ENCODE peak calls at places on chromosome 7, in five cellular contexts. I is left colon, U is ELR, T is NCI-H2081 treated with DMSO at 0.1 percent for 48 hours, D is lower lobe of right lung. A is an unnamed sample.
A peak's percentile ranks its signal among the peaks of the same experiment; 100 is the strongest.

GRCh38 chr7:22123139-22123538 is 177.4 kb upstream of the CDCA7L start:
- DNase-seq in T (no peak), D (no peak), U (no peak), I (no peak), A (no peak)

GRCh38 chr7:104267701-104268368 is 60.0 kb upstream of the ORC5 start:
- DNase-seq in U (peak; percentile 45), D (no peak), T (no peak), I (no peak), A (no peak)

GRCh38 chr7:27946351-27946750 is 206.4 kb downstream of the TAX1BP1 start:
- DNase-seq in U (no peak), I (no peak), D (no peak), T (no peak), A (no peak)

GRCh38 chr7:37311282-37311868 is 137.3 kb downstream of the ELMO1 start:
- DNase-seq in D (peak; percentile 58), T (no peak), U (no peak), I (peak; percentile 21), A (no peak)

GRCh38 chr7:155857141-155857540 is 44.9 kb upstream of the SHH start:
- DNase-seq in T (no peak), I (no peak), D (no peak), U (no peak), A (no peak)

GRCh38 chr7:74025146-74025545 is 2.8 kb upstream of the ELN start:
- DNase-seq in T (no peak), D (no peak), U (no peak), I (no peak), A (no peak)

GRCh38 chr7:81161459-81162075 is 242.7 kb upstream of the SEMA3C start:
- DNase-seq in I (no peak), T (no peak), U (peak; percentile 88), D (no peak), A (no peak)

GRCh38 chr7:46786221-46786951 is 795.5 kb downstream of the TNS3 start:
- DNase-seq in I (no peak), U (peak; percentile 74), T (no peak), D (no peak), A (no peak)

GRCh38 chr7:13879994-13880686 is 109.3 kb downstream of the ETV1 start:
- DNase-seq in D (no peak), U (peak; percentile 91), I (no peak), T (no peak), A (no peak)

GRCh38 chr7:68155676-68156075 is 1159.0 kb downstream of the TYW1 start:
- DNase-seq in T (no peak), D (no peak), U (no peak), I (no peak), A (no peak)

GRCh38 chr7:72751978-72752377 is 76.0 kb downstream of the TYW1B start:
- DNase-seq in U (peak; percentile 13), I (no peak), D (no peak), T (no peak), A (no peak)

GRCh38 chr7:47658886-47659635 is 77.2 kb upstream of the TNS3 start:
- DNase-seq in D (no peak), U (no peak), T (no peak), I (no peak), A (no peak)

GRCh38 chr7:101816499-101817030 is 861 bp upstream of the CUX1 start:
- DNase-seq in D (peak; percentile 59), T (no peak), I (peak; percentile 65), U (peak; percentile 55), A (peak; percentile 7)

GRCh38 chr7:80359029-80359428 is 152.8 kb downstream of the GNAT3 start:
- DNase-seq in D (no peak), I (no peak), T (no peak), U (no peak), A (no peak)

GRCh38 chr7:22430457-22430856 is 69.5 kb downstream of the STEAP1B start:
- DNase-seq in D (no peak), I (no peak), T (no peak), U (peak; percentile 94), A (no peak)

GRCh38 chr7:111029574-111030357 is 61.2 kb upstream of the LRRN3 start:
- DNase-seq in I (no peak), D (no peak), T (no peak), U (peak; percentile 20), A (no peak)

GRCh38 chr7:66344166-66344565 is 139.0 kb downstream of the TPST1 start:
- DNase-seq in D (no peak), T (no peak), U (peak; percentile 25), I (no peak), A (no peak)

GRCh38 chr7:27661776-27662489 is 750 bp downstream of the HIBADH start:
- DNase-seq in D (peak; percentile 50), T (no peak), U (peak; percentile 48), I (peak; percentile 47), A (no peak)

GRCh38 chr7:137869260-137869659 is 22.5 kb upstream of the DGKI start:
- DNase-seq in U (no peak), I (no peak), D (no peak), T (no peak), A (no peak)

GRCh38 chr7:106731207-106731606 is 70.2 kb upstream of the CCDC71L start:
- DNase-seq in T (no peak), U (no peak), D (no peak), I (no peak), A (no peak)

GRCh38 chr7:98978672-98979071 is 100.3 kb downstream of the TRRAP start:
- DNase-seq in U (no peak), I (no peak), D (no peak), T (no peak), A (no peak)

GRCh38 chr7:45599851-45600706 is 25.9 kb downstream of the ADCY1 start:
- DNase-seq in U (no peak), I (no peak), D (no peak), T (no peak), A (peak; percentile 30)

GRCh38 chr7:138886501-138886917 is 88.5 kb upstream of the ATP6V0A4 start:
- DNase-seq in T (peak; percentile 12), D (no peak), I (no peak), U (peak; percentile 82), A (peak; percentile 72)

GRCh38 chr7:41792099-41792498 is 89.2 kb upstream of the INHBA start:
- DNase-seq in T (no peak), I (no peak), D (no peak), U (peak; percentile 37), A (no peak)

GRCh38 chr7:87100326-87100725 is 40.9 kb upstream of the ELAPOR2 start:
- DNase-seq in T (no peak), D (no peak), I (no peak), U (peak; percentile 31), A (no peak)

GRCh38 chr7:52197234-52197633 is 838.2 kb upstream of the POM121L12 start:
- DNase-seq in T (no peak), I (no peak), D (no peak), U (no peak), A (no peak)

A was measured in stimulated activated effector memory CD8-positive, alpha-beta T cell treated with anti-CD3 and anti-CD28 coated beads, Interleukin-12 subunit alpha, Interleukin-12 subunit beta, amount 100 ng/mL, for 72 hours.